ENCODE peak calls at places on chromosomes 3 and 15, in four cellular contexts. D is choroid plexus epithelial cell, F is NCI-H460, Z is H4. I is an unnamed sample.

GRCh38 chr15:22992026-22992331 is 11.8 kb upstream of the CYFIP1 start:
- DNase-seq in D (no peak), F (no peak), Z (no peak), I (no peak)

GRCh38 chr3:6878731-6879130 is 17.8 kb downstream of the GRM7 start:
- DNase-seq in D (no peak), F (no peak), Z (no peak), I (no peak)

GRCh38 chr3:72746412-72747411 is 101.5 kb downstream of the SHQ1 start:
- DNase-seq in D (peak), F (no peak), Z (no peak), I (no peak)

GRCh38 chr3:188407158-188407880 is 253.4 kb downstream of the LPP start:
- DNase-seq in D (no peak), F (no peak), Z (no peak), I (no peak)

GRCh38 chr3:190012314-190012782 is 108.3 kb downstream of the P3H2 start:
- DNase-seq in D (peak), F (no peak), Z (peak), I (no peak)

GRCh38 chr3:141126661-141127343 is 75.7 kb downstream of the SPSB4 start:
- DNase-seq in D (no peak), F (no peak), Z (no peak), I (no peak)

GRCh38 chr3:123286308-123287023 is 84.7 kb downstream of the SEC22A start:
- DNase-seq in D (peak), F (peak), Z (peak), I (peak)

GRCh38 chr3:190601597-190601996 is 87.7 kb downstream of the IL1RAP start:
- DNase-seq in D (no peak), F (no peak), Z (no peak), I (no peak)

GRCh38 chr3:140249188-140249587 is 314.2 kb downstream of the CLSTN2 start:
- DNase-seq in D (no peak), F (no peak), Z (no peak), I (no peak)

GRCh38 chr3:54122046-54122801 is at the start of gene CACNA2D3:
- DNase-seq in D (peak), F (peak), Z (peak), I (peak)

GRCh38 chr3:189953551-189953950 is 167.1 kb downstream of the P3H2 start:
- DNase-seq in D (no peak), F (peak), Z (no peak), I (no peak)

GRCh38 chr3:16816048-16816780 is 68.5 kb upstream of the PLCL2 start:
- DNase-seq in D (no peak), F (no peak), Z (no peak), I (no peak)

GRCh38 chr3:137304313-137305056 is 346.7 kb downstream of the IL20RB start:
- DNase-seq in D (no peak), F (no peak), Z (no peak), I (no peak)

GRCh38 chr3:52237659-52238172 is 1.2 kb downstream of the TWF2 start:
- DNase-seq in D (peak), F (peak), Z (peak), I (no peak)

GRCh38 chr15:64808785-64809453 is 16.5 kb downstream of the PIF1 start:
- DNase-seq in D (no peak), F (no peak), Z (no peak), I (no peak)